ENCODE peak calls at places on chromosomes 6 and 20, in seven cellular contexts. V is mucosa of descending colon, H is Peyer's patch, J is NCI-H460, E is T-helper 22 cell, C is NCI-H774, Z is GF-D8. F is an unnamed sample.

GRCh38 chr6:52115891-52116604 is 28.6 kb upstream of the PKHD1 start:
- DNase-seq in V (peak; percentile 32), H (peak; percentile 46), J (no peak), E (no peak), C (no peak), Z (no peak), F (no peak)

GRCh38 chr6:139376604-139377218 is 2.3 kb upstream of the CITED2 start:
- DNase-seq in V (no peak), H (peak; percentile 76), J (peak; percentile 44), E (no peak), C (no peak), Z (no peak), F (no peak)

GRCh38 chr6:42369568-42369967 is 82.2 kb downstream of the TRERF1 start:
- DNase-seq in V (no peak), H (peak; percentile 86), J (no peak), E (no peak), C (no peak), Z (no peak), F (no peak)

GRCh38 chr6:16240618-16241320 is 2.4 kb downstream of the GMPR start:
- DNase-seq in V (no peak), H (no peak), J (no peak), E (no peak), C (no peak), Z (no peak), F (no peak)

GRCh38 chr20:64176548-64177419 is 12.5 kb downstream of the MYT1 start:
- DNase-seq in V (no peak), H (no peak), J (no peak), E (no peak), C (no peak), Z (no peak), F (no peak)

GRCh38 chr20:45012682-45013302 is 46.5 kb downstream of the STK4 start:
- DNase-seq in V (no peak), H (no peak), J (no peak), E (no peak), C (no peak), Z (no peak), F (no peak)

GRCh38 chr6:85354761-85355618 is 94.9 kb upstream of the NT5E start:
- DNase-seq in V (peak; percentile 87), H (peak; percentile 86), J (peak; percentile 52), E (no peak), C (peak; percentile 50), Z (no peak), F (peak; percentile 73)

GRCh38 chr6:134223761-134224445 is 94.0 kb downstream of the SGK1 start:
- DNase-seq in V (no peak), H (no peak), J (no peak), E (no peak), C (no peak), Z (no peak), F (no peak)

F was measured in upper lobe of right lung.